ENCODE peak calls at places on chromosome 16, in ten cellular contexts. W is A549, U is transverse colon, E is fibroblast of mammary gland, Y is mammary epithelial cell, T is brain microvascular endothelial cell, A is choroid plexus epithelial cell, Q is fibroblast of the aortic adventitia, X is suprapubic skin, C is astrocyte of the spinal cord. G is an unnamed sample.

GRCh38 chr16:77555781-77556180 is 120.9 kb upstream of the ADAMTS18 start:
- DNase-seq in W (no peak), U (no peak), E (no peak), Y (no peak), T (no peak), A (no peak), Q (no peak), X (no peak), C (no peak), G (no peak)

GRCh38 chr16:82043680-82044584 is 8.9 kb downstream of the HSD17B2 start:
- DNase-seq in W (no peak), U (no peak), E (peak), Y (peak), T (peak), A (peak), Q (peak), X (no peak), C (peak), G (peak)

GRCh38 chr16:67636713-67637112 is 8.2 kb upstream of the CARMIL2 start:
- DNase-seq in W (no peak), U (no peak), E (no peak), Y (no peak), T (no peak), A (no peak), Q (no peak), X (peak), C (no peak), G (no peak)

GRCh38 chr16:78742501-78743283 is 643.2 kb downstream of the WWOX start:
- DNase-seq in W (no peak), U (peak), E (no peak), Y (no peak), T (peak), A (no peak), Q (no peak), X (no peak), C (no peak), G (no peak)

GRCh38 chr16:22635345-22635744 is 124.7 kb downstream of the NPIPB5 start:
- DNase-seq in W (no peak), U (no peak), E (peak), Y (no peak), T (no peak), A (no peak), Q (no peak), X (no peak), C (no peak), G (no peak)

GRCh38 chr16:24962747-24963146 is 52.4 kb downstream of the ARHGAP17 start:
- DNase-seq in W (no peak), U (no peak), E (no peak), Y (no peak), T (no peak), A (no peak), Q (no peak), X (no peak), C (no peak), G (no peak)

GRCh38 chr16:27721548-27722265 is 171.8 kb downstream of the KATNIP start:
- DNase-seq in W (no peak), U (peak), E (peak), Y (no peak), T (peak), A (peak), Q (peak), X (peak), C (peak), G (peak)

GRCh38 chr16:27407158-27407557 is 5.2 kb downstream of the IL21R start:
- DNase-seq in W (no peak), U (no peak), E (no peak), Y (no peak), T (no peak), A (no peak), Q (no peak), X (no peak), C (no peak), G (no peak)

GRCh38 chr16:81526935-81527334 is 82.3 kb downstream of the CMIP start:
- DNase-seq in W (peak), U (no peak), E (peak), Y (peak), T (peak), A (peak), Q (peak), X (no peak), C (peak), G (no peak)

GRCh38 chr16:84663433-84664101 is 15.3 kb downstream of the KLHL36 start:
- DNase-seq in W (no peak), U (no peak), E (no peak), Y (no peak), T (no peak), A (peak), Q (no peak), X (no peak), C (no peak), G (no peak)

GRCh38 chr16:593406-593805 is 3.5 kb downstream of the RAB40C start:
- DNase-seq in W (no peak), U (peak), E (no peak), Y (peak), T (no peak), A (no peak), Q (no peak), X (no peak), C (no peak), G (no peak)

GRCh38 chr16:3519581-3519980 is 18.8 kb downstream of the CLUAP1 start:
- DNase-seq in W (peak), U (no peak), E (no peak), Y (no peak), T (no peak), A (peak), Q (no peak), X (no peak), C (no peak), G (no peak)
- H3K4me3 ChIP-seq in W (no peak), U (no peak), E (no peak), Y (no peak), T (no peak), A (no peak), Q (no peak), X (no peak), C (no peak), G (no peak)

GRCh38 chr16:50630394-50631020 is 50.6 kb downstream of the SNX20 start:
- DNase-seq in W (no peak), U (no peak), E (no peak), Y (no peak), T (no peak), A (no peak), Q (no peak), X (no peak), C (no peak), G (no peak)

GRCh38 chr16:50631249-50631984 is 49.7 kb downstream of the SNX20 start:
- DNase-seq in W (no peak), U (no peak), E (no peak), Y (no peak), T (no peak), A (no peak), Q (no peak), X (no peak), C (no peak), G (no peak)

GRCh38 chr16:50628156-50628802 is 52.8 kb downstream of the SNX20 start:
- DNase-seq in W (no peak), U (no peak), E (no peak), Y (no peak), T (no peak), A (no peak), Q (no peak), X (no peak), C (no peak), G (no peak)

GRCh38 chr16:50627419-50627818 is 53.7 kb downstream of the SNX20 start:
- DNase-seq in W (no peak), U (peak), E (peak), Y (peak), T (no peak), A (peak), Q (peak), X (no peak), C (no peak), G (no peak)

DNA sequence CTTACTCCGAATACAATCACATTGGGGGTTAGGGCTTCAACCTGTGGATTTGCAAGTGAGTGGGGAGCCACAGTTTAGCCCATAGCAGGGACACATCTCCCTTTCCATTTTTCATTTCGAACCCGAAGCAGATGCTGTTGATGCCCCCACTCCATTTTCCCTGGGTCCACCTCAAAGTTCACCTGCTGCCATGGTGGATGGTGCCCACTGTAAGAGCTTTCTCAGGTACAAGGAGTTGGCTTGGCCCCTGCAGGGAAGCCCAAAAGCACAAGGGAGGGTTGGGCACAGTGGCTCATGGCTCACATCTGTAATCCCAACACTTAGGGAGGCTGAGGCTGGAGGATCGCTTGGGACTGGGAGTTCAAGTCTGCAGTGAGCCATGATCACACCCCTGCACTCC is 51.8 kb downstream of the SNX20 start:
- DNase-seq in W (no peak), U (no peak), E (no peak), Y (no peak), T (no peak), A (no peak), Q (no peak), X (no peak), C (no peak), G (no peak)
- TF ChIP-seq CTCF in W (no peak), U (no peak), E (no peak), Y (no peak), T (no peak), A (no peak), Q (no peak), X (no peak), C (no peak), G (no peak)

GRCh38 chr16:46763147-46763546 is 15.0 kb upstream of the MYLK3 start:
- DNase-seq in W (no peak), U (no peak), E (no peak), Y (peak), T (no peak), A (no peak), Q (no peak), X (no peak), C (no peak), G (no peak)
- H3K4me3 ChIP-seq in W (no peak), U (no peak), E (no peak), Y (no peak), T (no peak), A (no peak), Q (no peak), X (no peak), C (no peak), G (no peak)

DNA sequence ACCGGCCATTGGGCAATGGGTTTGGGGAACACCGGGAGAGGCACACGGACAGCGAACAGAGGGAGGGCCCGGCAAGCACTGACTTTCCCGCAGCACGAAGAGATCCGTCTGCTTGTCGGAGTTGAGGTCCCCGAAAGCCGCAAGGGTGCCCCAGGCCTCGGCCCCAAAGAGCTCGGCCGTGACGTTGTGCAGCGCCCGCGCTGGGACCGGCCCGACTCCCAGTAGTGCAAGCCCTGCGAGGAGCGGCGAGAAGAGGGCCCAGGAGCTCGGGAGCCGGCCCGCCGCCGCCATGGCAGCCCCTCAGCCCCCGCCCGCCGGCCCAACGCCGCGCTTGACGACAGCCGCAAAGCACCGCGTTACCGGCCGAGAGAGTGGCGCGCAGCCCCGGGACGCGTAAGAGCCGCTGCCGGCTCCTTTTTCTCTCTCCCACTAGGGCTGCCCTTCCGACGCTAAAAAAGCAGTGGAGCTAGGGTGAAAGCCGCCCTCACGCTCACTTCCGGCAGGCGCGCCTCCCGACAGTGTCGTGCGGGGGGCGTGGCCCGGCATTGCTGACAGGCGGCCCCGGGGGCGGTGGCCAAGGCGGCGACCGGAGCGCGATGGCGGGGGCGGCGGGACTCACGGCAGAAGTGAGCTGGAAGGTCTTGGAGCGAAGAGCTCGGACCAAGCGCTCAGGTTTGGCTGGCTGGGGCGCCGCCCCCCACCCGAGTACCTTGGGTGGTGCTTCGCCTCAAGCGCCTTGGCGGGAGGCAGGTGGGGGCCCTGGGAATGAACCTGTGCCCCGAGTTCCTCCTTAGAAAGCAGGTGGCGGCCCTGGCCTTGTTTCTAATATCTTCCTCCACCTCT is at the start of the genes ITFG1 and PHKB:
- DNase-seq in W (peak), U (peak), E (peak), Y (peak), T (peak), A (peak), Q (peak), X (peak), C (peak), G (peak)
- TF ChIP-seq CTCF in W (no peak), U (no peak), E (no peak), Y (no peak), T (no peak), A (peak), Q (peak), X (no peak), C (no peak), G (no peak)

DNA sequence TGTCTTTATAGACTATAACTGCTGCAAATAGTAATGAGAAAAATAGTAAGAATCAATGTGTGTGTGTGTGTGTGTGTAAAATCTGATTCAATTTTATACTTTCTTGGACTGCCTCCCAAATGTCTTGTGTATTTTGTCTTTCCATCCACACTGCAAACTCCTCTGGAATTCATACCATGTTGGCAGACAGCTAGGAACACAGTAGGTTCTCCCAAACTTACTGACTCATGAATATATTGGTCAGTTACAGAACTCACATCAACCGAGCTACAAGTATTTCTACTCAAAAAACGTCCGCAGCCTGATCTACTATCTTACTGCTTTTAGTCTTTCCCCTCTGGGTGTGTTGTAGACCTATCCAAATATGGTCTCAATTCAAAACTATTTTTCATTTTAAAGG is 542.7 kb upstream of the PSMD7 start:
- DNase-seq in W (no peak), U (no peak), E (no peak), Y (peak), T (no peak), A (peak), Q (no peak), X (no peak), C (no peak), G (no peak)
- H3K4me3 ChIP-seq in W (no peak), U (no peak), E (no peak), Y (no peak), T (no peak), A (no peak), Q (no peak), X (no peak), C (no peak), G (no peak)

G was measured in AG09309.